ENCODE peak calls at places on chromosomes 16 and 17, in five cellular contexts. O is colonic mucosa, H is WTC11, G is mesothelial cell of epicardium, V is cardiac muscle cell. Y is an unnamed sample.

GRCh38 chr17:61407211-61407911 is 7.7 kb downstream of the TBX2 start:
- DNase-seq in V (peak; percentile 65), H (peak; percentile 8), G (no peak), O (no peak), Y (no peak)

GRCh38 chr17:37699285-37699973 is 45.4 kb downstream of the HNF1B start:
- DNase-seq in V (no peak), G (no peak), O (peak; percentile 55), H (no peak), Y (no peak)

GRCh38 chr16:10835281-10835931 is 16.8 kb upstream of the TVP23A start:
- DNase-seq in O (no peak), G (no peak), V (no peak), H (no peak), Y (no peak)

GRCh38 chr17:81228420-81228819 is 5.7 kb upstream of the CEP131 start:
- DNase-seq in G (no peak), H (no peak), O (no peak), V (no peak), Y (no peak)

GRCh38 chr16:5393070-5393469 is 295.5 kb upstream of the EEF2KMT start:
- DNase-seq in G (no peak), V (no peak), O (no peak), H (no peak), Y (no peak)

GRCh38 chr17:43809121-43809520 is 23.8 kb downstream of the MPP3 start:
- DNase-seq in V (no peak), H (no peak), G (no peak), O (no peak), Y (no peak)

GRCh38 chr16:74275031-74275636 is 21.5 kb upstream of the PSMD7 start:
- DNase-seq in O (no peak), H (no peak), G (no peak), V (peak; percentile 23), Y (no peak)

GRCh38 chr17:59373879-59374495 is 42.5 kb downstream of the YPEL2 start:
- DNase-seq in H (no peak), G (no peak), V (no peak), O (no peak), Y (no peak)

GRCh38 chr17:17353625-17354484 is 50.7 kb downstream of the NT5M start:
- DNase-seq in O (no peak), V (no peak), H (no peak), G (no peak), Y (no peak)

GRCh38 chr16:21646721-21647561 is 5.5 kb downstream of the IGSF6 start:
- DNase-seq in H (no peak), G (no peak), V (no peak), O (peak; percentile 24), Y (no peak)

GRCh38 chr17:83186751-83187421 is 107.5 kb downstream of the METRNL start:
- DNase-seq in H (peak; percentile 4), V (no peak), G (peak; percentile 19), O (no peak), Y (no peak)

GRCh38 chr17:81601525-81602120 is 35.3 kb downstream of the NPLOC4 start:
- DNase-seq in O (peak; percentile 52), V (peak; percentile 71), G (no peak), H (peak; percentile 20), Y (peak; percentile 42)

GRCh38 chr17:28413804-28414203 is 7.8 kb upstream of the SLC46A1 start:
- DNase-seq in O (no peak), H (no peak), V (no peak), G (no peak), Y (no peak)

GRCh38 chr17:2395258-2396170 is 5.3 kb downstream of the MNT start:
- DNase-seq in H (no peak), G (no peak), V (peak; percentile 49), O (peak; percentile 66), Y (no peak)

GRCh38 chr16:80931985-80932720 is 74.5 kb downstream of the CMC2 start:
- DNase-seq in V (peak; percentile 62), O (peak; percentile 53), H (peak; percentile 65), G (peak; percentile 63), Y (peak; percentile 67)

GRCh38 chr16:4415538-4416199 is 727 bp downstream of the CORO7 start:
- DNase-seq in H (peak; percentile 54), G (peak; percentile 48), V (peak; percentile 27), O (peak; percentile 75), Y (peak; percentile 49)

GRCh38 chr17:7502987-7503386 is 18.8 kb downstream of the POLR2A start:
- DNase-seq in V (peak; percentile 27), G (no peak), H (peak; percentile 66), O (no peak), Y (no peak)

GRCh38 chr17:81534157-81535006 is 6.2 kb downstream of the FSCN2 start:
- DNase-seq in V (no peak), G (no peak), O (no peak), H (no peak), Y (no peak)

GRCh38 chr17:17503566-17504130 is 7.5 kb upstream of the RASD1 start:
- DNase-seq in H (no peak), O (no peak), G (no peak), V (peak; percentile 34), Y (no peak)

GRCh38 chr16:66167564-66168291 is 198.8 kb upstream of the CDH5 start:
- DNase-seq in H (peak; percentile 25), O (no peak), G (peak; percentile 38), V (peak; percentile 61), Y (no peak)

GRCh38 chr16:4695473-4696171 is 2.3 kb downstream of the NUDT16L1 start:
- DNase-seq in O (no peak), V (no peak), G (no peak), H (no peak), Y (no peak)

GRCh38 chr17:78680436-78680835 is 101.6 kb downstream of the CYTH1 start:
- DNase-seq in O (no peak), V (no peak), G (no peak), H (no peak), Y (no peak)

DNA sequence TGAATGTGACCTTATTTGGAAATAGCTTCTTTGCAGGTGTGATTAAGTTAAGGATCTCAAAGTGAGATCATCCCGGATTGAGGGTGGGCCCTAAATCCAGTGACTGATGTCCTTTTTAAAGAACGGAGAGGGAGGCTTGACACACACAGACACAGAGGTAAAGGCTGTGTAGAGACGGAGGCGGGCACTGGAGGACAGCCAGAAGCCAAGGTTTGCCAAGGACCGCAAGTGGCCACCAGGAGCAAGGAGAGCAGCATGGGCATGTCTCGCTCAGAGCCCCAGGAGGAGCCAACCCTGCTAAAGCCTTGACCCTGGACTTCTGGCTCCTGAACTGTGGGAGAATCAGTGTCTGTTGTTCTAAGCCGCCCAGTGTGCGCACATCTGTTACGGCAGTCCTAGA is 15.4 kb downstream of the CNGB1 start:
- DNase-seq in H (no peak), G (no peak), O (no peak), V (no peak), Y (no peak)
- TF ChIP-seq CTCF in H (no peak), G (no peak), O (no peak), V (no peak), Y (no peak)

GRCh38 chr17:5099271-5099670 is 12.4 kb downstream of the ZNF232 start:
- DNase-seq in H (no peak), V (no peak), G (no peak), O (no peak), Y (peak; percentile 18)

GRCh38 chr17:5100832-5101231 is 10.8 kb downstream of the ZNF232 start:
- DNase-seq in V (no peak), G (no peak), O (no peak), H (no peak), Y (no peak)

GRCh38 chr17:5092139-5093010 is 14.1 kb downstream of the ZFP3 start:
- DNase-seq in G (no peak), O (no peak), H (no peak), V (no peak), Y (no peak)

GRCh38 chr17:5097101-5097834 is 14.4 kb downstream of the ZNF232 start:
- DNase-seq in G (peak; percentile 64), V (peak; percentile 87), O (peak; percentile 39), H (peak; percentile 92), Y (peak; percentile 74)
- TF ChIP-seq CTCF in G (no peak), V (no peak), O (no peak), H (no peak), Y (no peak)

GRCh38 chr17:40340880-40341807 is 23.4 kb downstream of the GJD3 start:
- DNase-seq in V (peak; percentile 79), G (peak; percentile 79), O (peak; percentile 92), H (peak; percentile 90), Y (peak; percentile 90)
- TF ChIP-seq CTCF in V (no peak), G (no peak), O (no peak), H (no peak), Y (no peak)

DNA sequence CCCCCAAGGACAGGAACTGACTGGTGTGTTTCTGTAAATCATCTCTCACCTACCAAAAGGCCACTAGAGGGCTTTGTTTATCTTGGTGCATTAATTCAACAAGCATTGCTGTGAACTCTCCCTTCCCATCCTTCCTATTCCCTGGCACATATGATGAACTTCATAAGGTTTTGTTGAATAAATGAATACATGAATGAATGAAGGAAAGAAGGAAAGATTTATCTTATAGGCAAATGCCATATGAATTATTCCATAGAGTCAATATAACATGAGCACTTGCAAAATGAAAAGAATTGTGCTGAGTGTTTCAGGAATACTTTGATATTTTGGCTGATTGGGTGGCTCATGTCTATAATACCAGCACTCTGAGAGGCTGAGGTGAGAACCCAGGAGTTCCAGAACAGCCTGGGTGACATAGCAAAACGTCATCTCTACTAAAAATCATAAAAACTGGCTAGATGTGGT is 4.3 kb downstream of the SPDYE4 start:
- DNase-seq in O (no peak), H (no peak), V (no peak), G (no peak), Y (no peak)
- TF ChIP-seq CTCF in O (peak; percentile 41), H (no peak), V (peak; percentile 53), G (no peak), Y (peak; percentile 18)

DNA sequence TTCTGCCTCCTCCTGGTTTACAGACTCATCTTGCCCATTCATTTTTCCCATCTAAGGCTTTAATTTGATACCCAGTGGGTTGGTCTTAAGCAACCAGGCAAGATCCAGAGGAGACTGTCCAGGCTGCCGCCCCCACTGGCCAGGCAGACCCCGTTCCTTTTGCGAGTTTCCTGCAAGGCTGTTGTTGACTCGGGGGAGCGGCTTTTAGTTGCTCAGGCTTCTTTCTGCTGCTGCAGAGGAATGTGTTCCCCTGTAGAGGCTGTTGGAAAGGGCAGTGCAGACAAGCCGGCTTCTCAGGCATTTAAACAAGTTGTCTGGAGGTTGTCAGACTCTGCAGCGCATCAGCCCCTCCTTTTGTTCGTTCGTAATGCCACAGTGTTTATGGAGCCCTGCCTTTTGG is 231.2 kb downstream of the PRKCA start:
- DNase-seq in H (peak; percentile 50), V (peak; percentile 81), G (peak; percentile 57), O (no peak), Y (peak; percentile 42)
- TF ChIP-seq CTCF in H (no peak), V (peak; percentile 20), G (no peak), O (no peak), Y (no peak)

Y was measured in nephron progenitor cell.